ENCODE peak calls at places on chromosomes 12 and 14, in five cellular contexts. D is GM12864, L is OCI-LY7, O is tibial artery, K is mammary epithelial cell. G is an unnamed sample.

GRCh38 chr12:120121766-120122293 is 5.3 kb upstream of the RAB35 start:
- DNase-seq in D (peak), L (peak), O (no peak), K (no peak), G (peak)

GRCh38 chr14:51616724-51617409 is 34.8 kb upstream of the FRMD6 start:
- DNase-seq in D (no peak), L (no peak), O (no peak), K (peak), G (no peak)

GRCh38 chr12:111942557-111942956 is 70.4 kb downstream of the TMEM116 start:
- DNase-seq in D (no peak), L (no peak), O (no peak), K (peak), G (no peak)

GRCh38 chr12:85617307-85618091 is 218.7 kb downstream of the RASSF9 start:
- DNase-seq in D (no peak), L (no peak), O (no peak), K (no peak), G (no peak)

GRCh38 chr12:57632369-57632897 is 568 bp downstream of the B4GALNT1 start:
- DNase-seq in D (no peak), L (no peak), O (no peak), K (peak), G (peak)

GRCh38 chr12:70741266-70741665 is 104.0 kb upstream of the PTPRB start:
- DNase-seq in D (no peak), L (no peak), O (no peak), K (no peak), G (no peak)

GRCh38 chr14:102965282-102965681 is 42.8 kb downstream of the AMN start:
- DNase-seq in D (no peak), L (no peak), O (no peak), K (peak), G (no peak)

GRCh38 chr14:64680013-64680674 is 24.1 kb upstream of the PLEKHG3 start:
- DNase-seq in D (no peak), L (no peak), O (peak), K (peak), G (no peak)

GRCh38 chr14:62117718-62118164 is 355.5 kb downstream of the SNAPC1 start:
- DNase-seq in D (no peak), L (no peak), O (no peak), K (no peak), G (no peak)

GRCh38 chr12:115172521-115172920 is 488.5 kb upstream of the TBX3 start:
- DNase-seq in D (no peak), L (no peak), O (no peak), K (no peak), G (no peak)

GRCh38 chr14:64645220-64645891 is 58.9 kb upstream of the PLEKHG3 start:
- DNase-seq in D (no peak), L (no peak), O (no peak), K (peak), G (no peak)

GRCh38 chr12:53937596-53938275 is 895 bp upstream of the HOXC13 start:
- DNase-seq in D (no peak), L (no peak), O (no peak), K (no peak), G (no peak)

GRCh38 chr12:29148958-29149690 is at the start of gene FAR2:
- DNase-seq in D (no peak), L (no peak), O (no peak), K (peak), G (peak)

GRCh38 chr14:25381498-25381897 is 331.6 kb upstream of the STXBP6 start:
- DNase-seq in D (no peak), L (peak), O (no peak), K (no peak), G (no peak)

GRCh38 chr12:39872425-39872824 is 233.5 kb downstream of the SLC2A13 start:
- DNase-seq in D (no peak), L (no peak), O (no peak), K (no peak), G (no peak)

GRCh38 chr12:56333679-56334489 is at the start of gene PAN2:
- DNase-seq in D (peak), L (peak), O (peak), K (peak), G (peak)
- TF ChIP-seq CTCF in D (peak), L (peak), O (peak), K (peak), G (peak)

GRCh38 chr14:69001375-69001774 is 22.3 kb upstream of the ACTN1 start:
- DNase-seq in D (no peak), L (no peak), O (no peak), K (peak), G (no peak)

GRCh38 chr14:69005432-69006148 is 26.5 kb upstream of the ACTN1 start:
- DNase-seq in D (no peak), L (no peak), O (peak), K (peak), G (no peak)

GRCh38 chr14:69003626-69004025 is 24.5 kb upstream of the ACTN1 start:
- DNase-seq in D (no peak), L (no peak), O (no peak), K (no peak), G (no peak)

GRCh38 chr14:69004731-69005431 is 25.8 kb upstream of the ACTN1 start:
- DNase-seq in D (no peak), L (no peak), O (no peak), K (no peak), G (no peak)

DNA sequence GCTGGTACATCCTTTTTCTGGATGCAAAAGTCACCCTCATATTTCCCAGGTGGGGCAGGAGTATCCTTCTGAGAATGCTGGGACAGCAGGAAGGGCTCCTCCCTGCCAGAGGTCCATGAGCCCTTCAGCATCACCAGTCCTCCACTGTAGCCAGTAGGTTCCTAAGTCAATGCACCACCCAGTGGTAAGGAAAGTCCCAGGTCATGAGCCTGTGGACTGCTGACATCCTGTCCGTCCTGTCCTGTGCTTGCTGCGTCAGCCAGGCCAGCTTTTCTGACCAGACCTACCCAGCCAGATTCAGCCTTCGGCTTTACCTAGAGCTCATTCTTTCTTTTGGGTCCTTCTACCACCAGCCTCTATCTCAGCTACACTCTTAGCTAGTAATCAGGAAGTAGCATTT is 23.0 kb upstream of the ACTN1 start:
- DNase-seq in D (no peak), L (no peak), O (no peak), K (peak), G (no peak)
- TF ChIP-seq CTCF in D (no peak), L (no peak), O (peak), K (no peak), G (no peak)

GRCh38 chr14:101075025-101075800 is 171.7 kb upstream of the RTL1 start:
- DNase-seq in D (no peak), L (no peak), O (peak), K (no peak), G (peak)

GRCh38 chr14:101072945-101073597 is 169.5 kb upstream of the RTL1 start:
- DNase-seq in D (no peak), L (no peak), O (peak), K (peak), G (peak)

GRCh38 chr14:101075801-101076413 is 172.4 kb upstream of the RTL1 start:
- DNase-seq in D (no peak), L (no peak), O (peak), K (no peak), G (no peak)

GRCh38 chr14:101073598-101073965 is 170.1 kb upstream of the RTL1 start:
- DNase-seq in D (no peak), L (no peak), O (peak), K (no peak), G (no peak)

GRCh38 chr14:101074124-101075024 is 170.9 kb upstream of the RTL1 start:
- DNase-seq in D (no peak), L (no peak), O (peak), K (no peak), G (no peak)
- TF ChIP-seq CTCF in D (no peak), L (no peak), O (no peak), K (no peak), G (no peak)

GRCh38 chr14:90599748-90600507 is 203.1 kb downstream of the CALM1 start:
- DNase-seq in D (no peak), L (no peak), O (no peak), K (peak), G (no peak)
- TF ChIP-seq CTCF in D (no peak), L (no peak), O (peak), K (peak), G (no peak)

DNA sequence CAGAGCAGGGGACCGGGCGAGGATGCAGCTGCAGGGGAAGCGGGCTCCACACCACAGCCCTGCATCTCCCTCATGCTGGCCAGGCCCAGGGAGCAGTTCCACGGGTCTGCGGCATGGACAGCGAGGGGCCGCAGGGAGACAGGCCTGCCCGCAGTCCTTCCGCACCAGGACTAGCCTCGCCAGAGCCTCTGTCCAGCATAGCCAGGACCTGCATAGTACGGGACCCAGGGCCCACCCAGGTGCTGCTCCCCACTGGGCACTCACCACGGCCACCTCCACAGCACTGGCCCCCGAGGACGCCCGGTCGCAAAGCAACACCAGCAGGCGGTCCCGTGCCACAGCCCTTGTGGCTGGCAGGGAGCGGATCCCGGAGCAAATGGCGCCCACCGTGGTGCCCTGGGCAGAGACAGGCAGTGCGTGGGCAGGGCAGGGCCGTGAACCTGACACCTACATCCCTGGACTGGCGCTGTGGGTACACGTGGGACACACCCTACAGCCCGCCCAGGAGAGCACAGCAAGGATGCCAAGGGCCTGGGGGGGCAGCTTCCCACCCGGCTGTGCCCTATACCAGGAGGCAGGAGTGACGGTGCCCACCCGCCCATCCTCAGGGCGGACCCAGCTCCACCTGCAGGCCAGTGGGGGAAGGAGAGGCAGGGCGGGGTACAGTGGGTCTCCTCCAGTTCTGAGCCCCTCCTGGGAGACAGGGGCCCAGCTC is 23.8 kb downstream of the JAG2 start:
- DNase-seq in D (no peak), L (no peak), O (peak), K (no peak), G (peak)
- TF ChIP-seq CTCF in D (peak), L (no peak), O (no peak), K (no peak), G (no peak)

DNA sequence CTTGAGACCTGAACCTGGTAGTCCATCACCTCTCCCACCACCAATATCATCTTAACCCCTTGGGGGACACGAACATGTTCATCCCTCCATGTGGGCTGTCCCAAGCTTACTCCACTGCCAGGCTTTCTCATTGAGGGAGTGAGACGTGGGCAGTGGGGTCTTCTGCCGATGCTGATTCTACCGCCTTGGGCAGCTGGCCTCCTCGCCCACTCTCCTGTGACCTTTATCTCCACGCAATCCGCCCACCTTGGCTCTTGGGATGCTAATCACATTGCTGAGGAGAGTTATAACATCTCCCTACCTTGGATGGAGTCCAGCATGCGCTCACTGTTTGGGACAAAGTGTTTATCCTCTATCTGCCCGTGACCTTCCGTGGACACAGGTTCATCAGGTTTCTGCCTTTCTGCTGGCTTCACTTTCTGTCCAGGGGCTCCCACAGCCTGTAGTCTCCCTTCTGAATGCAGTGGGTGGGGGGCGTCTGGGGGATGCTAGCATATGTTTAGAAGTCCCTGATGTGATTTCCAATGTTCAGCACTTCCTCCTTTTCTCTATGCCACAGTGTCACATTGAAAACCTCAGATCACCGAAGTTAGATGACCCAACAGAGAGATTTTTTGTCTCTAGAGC is 53.2 kb upstream of the ESRRB start:
- DNase-seq in D (no peak), L (no peak), O (no peak), K (no peak), G (no peak)
- TF ChIP-seq CTCF in D (no peak), L (no peak), O (no peak), K (no peak), G (no peak)

DNA sequence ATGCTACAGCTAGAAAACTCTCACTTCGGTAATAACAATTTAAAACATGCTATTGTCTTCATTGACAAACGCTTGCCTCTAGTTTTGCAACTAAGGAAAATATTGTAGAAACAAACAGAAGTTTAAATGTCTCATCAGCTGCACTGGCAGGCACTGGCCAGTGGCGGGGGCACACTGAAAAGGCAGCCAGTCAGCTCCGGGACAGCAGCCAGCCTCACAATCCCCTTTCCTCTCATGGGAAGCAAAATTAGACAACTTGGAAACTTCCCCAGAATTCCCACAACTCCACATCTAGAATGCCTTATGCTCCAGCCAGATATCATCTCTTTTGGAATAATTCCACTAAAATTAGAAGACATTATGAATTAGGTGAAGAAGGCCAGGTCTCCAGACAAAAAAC is 72.0 kb downstream of the CLIP1 start:
- DNase-seq in D (no peak), L (no peak), O (peak), K (no peak), G (no peak)
- TF ChIP-seq CTCF in D (no peak), L (no peak), O (peak), K (no peak), G (no peak)

DNA sequence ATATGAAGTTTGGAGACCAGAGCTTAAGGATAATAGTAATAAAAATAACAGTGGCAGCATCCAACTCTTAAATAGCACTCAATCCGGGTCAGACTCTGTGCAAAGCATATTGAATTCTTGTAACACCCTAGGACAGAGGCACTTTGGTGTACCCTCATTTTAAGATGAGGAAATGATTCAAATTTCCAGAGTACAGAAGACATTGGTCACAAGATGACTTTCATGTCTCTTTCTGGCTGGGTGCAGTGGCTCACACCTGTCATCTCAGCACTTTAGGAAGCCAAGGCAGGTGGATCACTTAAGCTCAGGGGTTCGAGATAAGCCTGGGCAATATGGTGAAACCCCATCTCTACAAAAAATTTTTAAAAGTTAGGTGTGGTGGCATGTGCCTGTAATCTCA is 235.8 kb downstream of the SLC15A4 start:
- DNase-seq in D (no peak), L (no peak), O (no peak), K (no peak), G (no peak)
- TF ChIP-seq CTCF in D (no peak), L (no peak), O (no peak), K (no peak), G (no peak)

GRCh38 chr12:83954939-83955601 is 957.5 kb downstream of the SLC6A15 start:
- DNase-seq in D (no peak), L (no peak), O (no peak), K (peak), G (no peak)
- TF ChIP-seq CTCF in D (peak), L (peak), O (no peak), K (no peak), G (peak)

GRCh38 chr12:65882504-65882903 is 58.2 kb downstream of the HMGA2 start:
- DNase-seq in D (no peak), L (no peak), O (no peak), K (no peak), G (no peak)

GRCh38 chr12:65879878-65880277 is 55.6 kb downstream of the HMGA2 start:
- DNase-seq in D (no peak), L (no peak), O (no peak), K (peak), G (no peak)

GRCh38 chr12:65881348-65881961 is 57.2 kb downstream of the HMGA2 start:
- DNase-seq in D (no peak), L (no peak), O (peak), K (no peak), G (no peak)

GRCh38 chr12:65885312-65885711 is 61.0 kb downstream of the HMGA2 start:
- DNase-seq in D (no peak), L (no peak), O (peak), K (no peak), G (no peak)

DNA sequence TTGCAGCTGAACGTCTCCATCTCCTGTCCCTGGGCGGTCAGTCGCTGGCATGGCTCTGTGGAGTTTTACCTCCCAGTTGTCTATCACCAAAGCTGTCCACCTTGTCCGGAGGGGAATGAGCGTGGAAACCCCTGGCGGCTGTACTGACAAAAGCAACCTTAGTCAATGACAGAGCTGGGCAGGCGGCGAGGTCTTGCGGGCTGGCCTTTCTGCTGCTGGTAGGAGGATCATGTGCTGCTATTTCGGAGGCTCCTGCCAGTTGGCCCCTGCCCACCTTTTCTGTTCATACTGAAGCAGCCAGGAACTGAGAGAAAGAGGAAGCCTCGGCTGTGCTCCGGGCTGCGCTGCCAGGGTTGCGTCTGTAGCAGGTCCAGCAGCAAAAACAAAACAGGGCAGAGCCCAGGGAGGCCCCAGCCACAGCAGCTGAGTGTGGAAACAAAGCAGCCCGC is 57.7 kb downstream of the HMGA2 start:
- DNase-seq in D (no peak), L (no peak), O (peak), K (no peak), G (peak)
- TF ChIP-seq CTCF in D (peak), L (no peak), O (peak), K (no peak), G (peak)

G was measured in GM13977.